ENCODE peak calls at places on chromosome 1, in six cellular contexts. O is GM12878, V is K562, A is HepG2, L is H1, E is SK-N-SH. T is an unnamed sample.

GRCh38 chr1:179955318-179955638 is 668 bp downstream of the CEP350 start:
- DNase-seq in O (no peak), V (no peak), A (no peak), L (no peak), E (no peak), T (peak)

GRCh38 chr1:207202480-207202879 is 98.4 kb downstream of the C4BPA start:
- DNase-seq in O (no peak), V (peak), A (no peak), L (no peak), E (no peak), T (no peak)

GRCh38 chr1:58815680-58816071 is 31.8 kb upstream of the JUN start:
- DNase-seq in O (no peak), V (peak), A (peak), L (no peak), E (peak), T (no peak)

GRCh38 chr1:100187912-100188311 is 9.9 kb upstream of the LRRC39 start:
- DNase-seq in O (no peak), V (no peak), A (peak), L (no peak), E (no peak), T (no peak)

GRCh38 chr1:72184099-72184695 is 98.1 kb downstream of the NEGR1 start:
- DNase-seq in O (no peak), V (no peak), A (no peak), L (no peak), E (no peak), T (no peak)

GRCh38 chr1:85148524-85149250 is 52.1 kb downstream of the SYDE2 start:
- DNase-seq in O (peak), V (no peak), A (no peak), L (no peak), E (no peak), T (no peak)

GRCh38 chr1:181522864-181523263 is 39.5 kb downstream of the CACNA1E start:
- DNase-seq in O (no peak), V (no peak), A (no peak), L (no peak), E (no peak), T (no peak)

GRCh38 chr1:223845810-223846667 is at the start of gene TP53BP2:
- DNase-seq in O (no peak), V (peak), A (peak), L (peak), E (peak), T (peak)

GRCh38 chr1:162223488-162223887 is 153.2 kb downstream of the SPATA46 start:
- DNase-seq in O (no peak), V (no peak), A (no peak), L (no peak), E (no peak), T (no peak)

GRCh38 chr1:235910357-235911299 is 43.9 kb upstream of the LYST start:
- DNase-seq in O (no peak), V (no peak), A (peak), L (peak), E (peak), T (no peak)

GRCh38 chr1:224067621-224068457 is 46.1 kb upstream of the FBXO28 start:
- DNase-seq in O (no peak), V (no peak), A (no peak), L (no peak), E (no peak), T (no peak)

GRCh38 chr1:204426035-204426436 is 14.4 kb upstream of the PPP1R15B start:
- DNase-seq in O (no peak), V (no peak), A (peak), L (no peak), E (no peak), T (no peak)

GRCh38 chr1:54257876-54258275 is 57.9 kb downstream of the MRPL37 start:
- DNase-seq in O (no peak), V (no peak), A (no peak), L (no peak), E (no peak), T (no peak)

GRCh38 chr1:117182271-117182670 is 28.5 kb downstream of the VTCN1 start:
- DNase-seq in O (no peak), V (no peak), A (no peak), L (no peak), E (no peak), T (no peak)

GRCh38 chr1:117581391-117581943 is 24.4 kb upstream of the TENT5C start:
- DNase-seq in O (no peak), V (no peak), A (no peak), L (no peak), E (no peak), T (no peak)

GRCh38 chr1:12180903-12181302 is 14.1 kb downstream of the TNFRSF1B start:
- DNase-seq in O (no peak), V (no peak), A (no peak), L (no peak), E (no peak), T (no peak)
- H3K27ac ChIP-seq in O (no peak), V (no peak), A (no peak), L (no peak), E (no peak), T (peak)

DNA sequence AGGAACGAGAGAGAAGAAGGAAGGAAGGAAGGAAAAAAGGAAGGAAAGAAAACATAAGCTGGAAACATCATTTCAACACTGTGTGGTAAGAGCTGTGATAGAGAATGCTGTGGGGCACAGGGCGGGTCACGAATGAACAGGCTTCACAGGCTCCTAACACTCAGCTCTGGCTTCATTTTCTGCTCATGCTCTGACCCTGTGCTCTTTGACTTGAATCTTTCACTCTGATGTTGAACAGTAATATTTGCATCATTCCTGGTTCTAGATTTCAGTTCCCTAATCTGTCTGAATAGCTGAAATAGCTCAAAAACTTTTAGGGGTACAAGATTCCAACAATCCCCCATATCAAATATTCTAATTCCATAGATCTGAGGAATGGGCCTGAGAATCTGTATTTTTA is 207.3 kb downstream of the LHX8 start:
- DNase-seq in O (peak), V (no peak), A (no peak), L (no peak), E (no peak), T (no peak)
- TF ChIP-seq GABPA in O (no peak), V (no peak), A (no peak), L (no peak), E (no peak), T (no peak)

GRCh38 chr1:10109372-10109771 is 76.6 kb downstream of the UBE4B start:
- DNase-seq in O (no peak), V (no peak), A (no peak), L (no peak), E (no peak), T (no peak)
- H3K27ac ChIP-seq in O (no peak), V (no peak), A (no peak), L (no peak), E (no peak), T (no peak)

GRCh38 chr1:57489342-57490036 is 65.6 kb upstream of the DAB1 start:
- DNase-seq in O (no peak), V (no peak), A (no peak), L (no peak), E (no peak), T (no peak)
- TF ChIP-seq GABPA in O (no peak), V (no peak), A (no peak), L (no peak), E (no peak), T (no peak)

GRCh38 chr1:155840391-155840790 is 16.6 kb downstream of the GON4L start:
- DNase-seq in O (no peak), V (no peak), A (no peak), L (no peak), E (no peak), T (no peak)

GRCh38 chr1:155834296-155834926 is 22.6 kb downstream of the GON4L start:
- DNase-seq in O (no peak), V (peak), A (no peak), L (no peak), E (peak), T (no peak)

GRCh38 chr1:155831279-155831976 is 25.6 kb downstream of the GON4L start:
- DNase-seq in O (no peak), V (no peak), A (no peak), L (no peak), E (no peak), T (no peak)

GRCh38 chr1:155833665-155834295 is 23.2 kb downstream of the GON4L start:
- DNase-seq in O (no peak), V (no peak), A (no peak), L (no peak), E (no peak), T (no peak)

GRCh38 chr1:155835548-155835947 is 21.5 kb downstream of the GON4L start:
- DNase-seq in O (no peak), V (peak), A (no peak), L (no peak), E (no peak), T (no peak)
- H3K27ac ChIP-seq in O (no peak), V (peak), A (peak), L (no peak), E (no peak), T (no peak)

DNA sequence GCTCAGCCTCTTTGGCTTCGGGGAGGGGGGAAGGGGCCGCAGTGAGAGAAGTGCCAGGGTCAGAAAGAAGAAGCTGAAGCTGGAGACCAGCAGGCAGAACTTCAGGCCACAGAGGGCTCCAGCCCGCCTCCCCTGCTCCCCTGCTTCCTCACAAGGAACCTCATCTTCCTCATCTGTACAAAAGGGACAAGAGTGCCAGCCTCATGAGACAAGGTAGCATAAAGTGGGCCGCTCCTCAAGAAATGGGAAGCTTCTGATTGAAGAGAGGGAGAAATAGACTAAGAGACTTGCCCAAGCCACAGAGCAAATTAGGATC is 39.7 kb downstream of the AHDC1 start:
- DNase-seq in O (no peak), V (no peak), A (no peak), L (no peak), E (no peak), T (peak)
- TF ChIP-seq GABPA in O (no peak), V (no peak), A (no peak), L (no peak), E (no peak), T (no peak)

GRCh38 chr1:9145714-9146113 is 16.8 kb upstream of the GPR157 start:
- DNase-seq in O (no peak), V (no peak), A (no peak), L (no peak), E (no peak), T (no peak)
- H3K27ac ChIP-seq in O (no peak), V (no peak), A (no peak), L (no peak), E (no peak), T (no peak)

T was measured in HL-60.